ENCODE peak calls at places on chromosomes 11 and 22, in four cellular contexts. L is thyroid gland, W is endodermal cell, G is fibroblast of lung. I is an unnamed sample. For H3K4me1, the result is how much of the 10 kb centered on the place peaks cover.

GRCh38 chr11:2734181-2735052 is 34.6 kb upstream of the KCNQ1OT1 start:
- DNase-seq in L (no peak), W (no peak), G (no peak), I (no peak)

GRCh38 chr11:64500176-64501013 is 90.6 kb upstream of the SLC22A12 start:
- DNase-seq in L (no peak), W (no peak), G (no peak), I (no peak)

GRCh38 chr11:7538023-7538422 is 24.2 kb downstream of the PPFIBP2 start:
- DNase-seq in L (no peak), W (no peak), G (no peak), I (no peak)

GRCh38 chr11:82906236-82906635 is 4.7 kb downstream of the DDIAS start:
- DNase-seq in L (no peak), W (no peak), G (peak), I (no peak)

GRCh38 chr11:77198440-77198849 is 70.4 kb downstream of the MYO7A start:
- DNase-seq in L (peak), W (peak), G (no peak), I (no peak)

GRCh38 chr11:38274031-38274430 is 1676.0 kb upstream of the RAG2 start:
- DNase-seq in L (no peak), W (no peak), G (peak), I (no peak)

GRCh38 chr11:44595964-44596381 is 30.5 kb downstream of the CD82 start:
- DNase-seq in L (peak), W (no peak), G (peak), I (no peak)

GRCh38 chr22:37781434-37782059 is 26.2 kb upstream of the GCAT start:
- DNase-seq in L (peak), W (peak), G (no peak), I (no peak)

GRCh38 chr22:23751441-23751996 is 607 bp upstream of the ZNF70 start:
- DNase-seq in L (peak), W (peak), G (no peak), I (no peak)

GRCh38 chr22:26139320-26139719 is 29.9 kb upstream of the SEZ6L start:
- DNase-seq in L (peak), W (no peak), G (no peak), I (no peak)

GRCh38 chr11:122861631-122862030 is 20.9 kb upstream of the JHY start:
- DNase-seq in L (no peak), W (no peak), G (no peak), I (no peak)

GRCh38 chr11:62676698-62677097 is 2.2 kb downstream of the UBXN1 start:
- DNase-seq in L (no peak), W (peak), G (no peak), I (no peak)

GRCh38 chr11:88175707-88176066 is 444 bp upstream of the RAB38 start:
- DNase-seq in L (no peak), W (peak), G (peak), I (no peak)

GRCh38 chr22:38862375-38863329 is 9.4 kb downstream of the CBX6 start:
- DNase-seq in L (peak), W (peak), G (peak), I (no peak)

GRCh38 chr11:58616594-58616993 is 5.9 kb upstream of the CNTF start:
- DNase-seq in L (no peak), W (no peak), G (peak), I (no peak)

GRCh38 chr11:57527056-57527631 is 3.4 kb downstream of the TIMM10 start:
- DNase-seq in L (peak), W (peak), G (peak), I (peak)

GRCh38 chr11:34274712-34275398 is 83.0 kb downstream of the ABTB2 start:
- DNase-seq in L (peak), W (no peak), G (peak), I (no peak)

GRCh38 chr22:43550024-43550620 is 138.3 kb downstream of the MPPED1 start:
- DNase-seq in L (no peak), W (peak), G (no peak), I (no peak)
- H3K4me1 ChIP-seq in L (under half), W (under half), G (under half), I (under half)

GRCh38 chr11:10568486-10568941 is at the start of gene LYVE1:
- DNase-seq in L (peak), W (no peak), G (no peak), I (no peak)
- H3K4me3 ChIP-seq in L (no peak), W (no peak), G (no peak), I (no peak)

DNA sequence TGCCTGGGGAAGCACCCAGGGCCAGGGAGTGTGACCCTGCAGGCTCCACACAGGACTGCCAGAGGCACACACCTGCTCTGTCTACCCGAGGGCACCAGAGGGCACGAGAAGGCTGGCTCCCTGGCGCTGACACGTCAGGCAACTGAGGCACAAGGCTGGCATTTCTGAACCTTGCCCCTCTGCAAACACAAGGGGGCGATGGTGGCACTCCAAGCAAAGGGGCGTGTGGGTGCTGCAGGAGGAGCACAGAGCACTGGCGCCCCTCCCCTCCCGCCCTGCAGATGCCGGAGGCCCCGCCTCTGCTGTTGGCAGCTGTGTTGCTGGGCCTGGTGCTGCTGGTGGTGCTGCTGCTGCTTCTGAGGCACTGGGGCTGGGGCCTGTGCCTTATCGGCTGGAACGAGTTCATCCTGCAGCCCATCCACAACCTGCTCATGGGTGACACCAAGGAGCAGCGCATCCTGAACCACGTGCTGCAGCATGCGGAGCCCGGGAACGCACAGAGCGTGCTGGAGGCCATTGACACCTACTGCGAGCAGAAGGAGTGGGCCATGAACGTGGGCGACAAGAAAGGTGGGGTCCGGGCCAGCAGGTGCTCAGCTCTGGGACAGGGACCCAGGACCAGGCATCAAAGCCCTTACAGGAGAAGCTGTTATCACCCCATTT is 20.8 kb upstream of the TXNRD2 start:
- DNase-seq in L (peak), W (peak), G (peak), I (peak)
- H3K27ac ChIP-seq in L (peak), W (no peak), G (no peak), I (no peak)

DNA sequence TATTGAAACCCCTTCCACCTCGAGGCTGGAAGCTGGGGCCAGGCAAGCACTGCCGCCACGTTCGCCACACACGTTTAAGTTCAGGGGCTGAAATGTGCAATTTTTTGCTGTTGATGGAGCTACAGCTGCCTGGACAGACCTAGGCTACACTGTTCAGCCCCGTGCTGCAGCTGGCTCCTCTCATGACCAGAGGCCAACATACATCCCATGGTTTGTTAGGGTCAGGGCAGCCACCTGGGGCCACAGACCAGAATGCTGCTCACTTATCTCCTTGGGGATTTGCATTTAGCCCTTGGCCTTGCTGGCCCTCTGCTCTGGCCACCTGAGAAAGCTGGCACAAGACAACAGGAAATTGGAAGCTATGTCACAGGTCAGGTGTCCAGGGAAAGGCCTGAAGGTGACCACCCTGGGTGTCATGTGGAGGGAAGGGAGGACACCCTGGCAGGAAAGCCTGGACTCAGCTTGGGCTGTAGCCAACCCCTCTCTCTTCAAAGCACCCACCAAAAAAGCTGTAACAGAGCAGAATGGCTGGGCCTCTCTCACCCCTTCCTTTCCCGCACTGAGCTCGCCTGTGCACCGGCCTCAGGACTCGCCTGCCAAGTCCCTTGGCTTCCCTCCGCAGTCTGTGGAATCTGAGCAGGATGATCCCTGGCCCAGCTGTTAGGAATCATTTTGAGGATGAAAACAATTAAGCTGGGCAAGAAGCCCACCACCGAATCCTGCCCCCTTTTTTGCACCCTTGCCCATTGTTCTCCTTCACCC is 86.3 kb downstream of the SNX19 start:
- DNase-seq in L (peak), W (no peak), G (peak), I (no peak)
- H3K4me1 ChIP-seq in L (under half), W (under half), G (under half), I (under half)

DNA sequence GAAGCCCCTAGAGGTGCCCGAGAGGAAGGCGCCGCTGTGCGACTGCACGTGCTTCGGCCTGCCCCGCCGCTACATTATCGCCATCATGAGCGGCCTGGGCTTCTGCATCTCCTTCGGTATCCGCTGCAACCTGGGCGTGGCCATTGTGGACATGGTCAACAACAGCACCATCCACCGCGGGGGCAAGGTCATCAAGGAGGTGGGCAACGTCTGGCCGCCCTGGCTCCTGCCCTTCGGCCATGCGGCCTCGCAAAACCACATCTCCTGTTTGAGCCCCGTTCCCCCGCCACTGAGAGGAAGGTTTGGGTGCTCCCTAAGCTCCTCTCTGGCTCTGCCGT is 3.4 kb downstream of the SLC17A6 start:
- DNase-seq in L (no peak), W (peak), G (no peak), I (no peak)
- H3K4me3 ChIP-seq in L (no peak), W (no peak), G (no peak), I (no peak)

GRCh38 chr11:14078941-14079522 is 116.5 kb downstream of the SPON1 start:
- DNase-seq in L (no peak), W (no peak), G (no peak), I (no peak)

GRCh38 chr11:14081541-14082211 is 119.2 kb downstream of the SPON1 start:
- DNase-seq in L (no peak), W (no peak), G (no peak), I (no peak)

GRCh38 chr11:14082338-14082737 is 119.8 kb downstream of the SPON1 start:
- DNase-seq in L (no peak), W (no peak), G (no peak), I (no peak)
- H3K27ac ChIP-seq in L (no peak), W (no peak), G (no peak), I (no peak)

GRCh38 chr22:24807284-24807950 is 1.4 kb downstream of the SGSM1 start:
- DNase-seq in L (peak), W (peak), G (peak), I (no peak)

GRCh38 chr22:24806663-24807001 is 621 bp downstream of the SGSM1 start:
- DNase-seq in L (no peak), W (no peak), G (no peak), I (no peak)

GRCh38 chr22:24812950-24813349 is 6.9 kb downstream of the SGSM1 start:
- DNase-seq in L (no peak), W (no peak), G (no peak), I (no peak)

GRCh38 chr22:24809331-24809730 is 3.3 kb downstream of the SGSM1 start:
- DNase-seq in L (no peak), W (no peak), G (no peak), I (no peak)

DNA sequence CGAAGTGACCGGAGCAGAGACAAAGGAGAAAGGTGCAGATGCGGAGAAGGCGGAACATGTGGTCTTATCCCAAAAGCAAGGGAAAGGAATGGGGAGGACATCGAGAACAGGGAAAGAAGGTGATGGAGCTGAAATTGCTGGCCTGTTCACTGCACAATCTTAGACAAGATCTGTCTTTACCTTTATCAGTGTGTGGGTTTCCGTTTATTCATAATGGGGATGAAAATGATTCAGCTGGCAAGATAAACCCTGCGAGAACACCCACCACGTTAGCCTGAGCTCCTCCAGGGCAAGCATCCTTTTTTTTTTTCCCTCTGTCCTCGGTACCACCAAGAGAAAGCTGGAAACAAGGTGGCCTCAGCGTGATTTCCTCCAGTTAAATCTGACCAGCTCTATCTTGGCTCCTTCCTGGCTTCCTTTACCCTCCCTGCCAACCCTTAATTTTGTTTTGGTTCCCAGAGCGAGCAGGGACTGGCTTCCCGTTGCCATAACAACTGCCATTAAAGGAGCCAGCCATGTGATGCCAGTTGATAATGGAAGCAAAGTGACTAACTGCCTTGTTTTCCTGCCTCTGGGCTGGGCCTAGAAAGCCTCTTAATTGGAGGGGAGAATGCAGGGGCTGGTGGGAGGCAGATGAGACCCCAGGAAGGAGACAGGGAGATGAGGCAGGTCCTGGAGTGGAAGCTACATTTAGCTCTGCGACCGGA is 4.2 kb downstream of the SGSM1 start:
- DNase-seq in L (no peak), W (peak), G (no peak), I (no peak)
- H3K4me1 ChIP-seq in L (under half), W (under half), G (under half), I (under half)

DNA sequence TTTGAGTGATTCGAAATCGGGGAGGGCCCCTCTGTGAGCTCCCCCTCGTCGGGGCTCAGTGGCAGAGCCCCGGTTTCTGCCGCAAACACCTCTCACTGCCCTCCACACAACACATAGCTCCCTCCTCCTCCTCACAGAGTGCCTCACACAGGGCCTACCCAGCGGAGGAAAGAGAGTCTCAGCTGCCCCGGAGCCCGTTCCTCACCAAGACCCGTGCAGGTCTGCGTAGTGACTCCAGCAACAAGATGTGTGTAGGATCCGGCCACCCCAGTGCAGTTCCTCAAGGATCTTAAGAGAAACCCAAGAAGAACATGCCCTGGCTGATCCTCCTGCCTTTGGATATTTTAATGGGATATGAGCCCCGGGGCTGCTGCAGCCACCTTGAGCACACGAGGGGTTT is 238.4 kb downstream of the BRD1 start:
- DNase-seq in L (no peak), W (no peak), G (no peak), I (no peak)
- H3K4me3 ChIP-seq in L (no peak), W (no peak), G (no peak), I (no peak)

GRCh38 chr22:41596776-41597634 is 7.4 kb upstream of the PMM1 start:
- DNase-seq in L (peak), W (peak), G (peak), I (no peak)

GRCh38 chr22:41598891-41599635 is 9.4 kb upstream of the PMM1 start:
- DNase-seq in L (no peak), W (no peak), G (no peak), I (no peak)

GRCh38 chr22:41595703-41596102 is 6.1 kb upstream of the PMM1 start:
- DNase-seq in L (no peak), W (no peak), G (no peak), I (no peak)

GRCh38 chr22:41598081-41598480 is 8.4 kb upstream of the PMM1 start:
- DNase-seq in L (no peak), W (no peak), G (peak), I (no peak)

GRCh38 chr22:41597635-41597953 is 8.0 kb upstream of the PMM1 start:
- DNase-seq in L (no peak), W (no peak), G (no peak), I (no peak)
- H3K27ac ChIP-seq in L (peak), W (no peak), G (peak), I (no peak)

DNA sequence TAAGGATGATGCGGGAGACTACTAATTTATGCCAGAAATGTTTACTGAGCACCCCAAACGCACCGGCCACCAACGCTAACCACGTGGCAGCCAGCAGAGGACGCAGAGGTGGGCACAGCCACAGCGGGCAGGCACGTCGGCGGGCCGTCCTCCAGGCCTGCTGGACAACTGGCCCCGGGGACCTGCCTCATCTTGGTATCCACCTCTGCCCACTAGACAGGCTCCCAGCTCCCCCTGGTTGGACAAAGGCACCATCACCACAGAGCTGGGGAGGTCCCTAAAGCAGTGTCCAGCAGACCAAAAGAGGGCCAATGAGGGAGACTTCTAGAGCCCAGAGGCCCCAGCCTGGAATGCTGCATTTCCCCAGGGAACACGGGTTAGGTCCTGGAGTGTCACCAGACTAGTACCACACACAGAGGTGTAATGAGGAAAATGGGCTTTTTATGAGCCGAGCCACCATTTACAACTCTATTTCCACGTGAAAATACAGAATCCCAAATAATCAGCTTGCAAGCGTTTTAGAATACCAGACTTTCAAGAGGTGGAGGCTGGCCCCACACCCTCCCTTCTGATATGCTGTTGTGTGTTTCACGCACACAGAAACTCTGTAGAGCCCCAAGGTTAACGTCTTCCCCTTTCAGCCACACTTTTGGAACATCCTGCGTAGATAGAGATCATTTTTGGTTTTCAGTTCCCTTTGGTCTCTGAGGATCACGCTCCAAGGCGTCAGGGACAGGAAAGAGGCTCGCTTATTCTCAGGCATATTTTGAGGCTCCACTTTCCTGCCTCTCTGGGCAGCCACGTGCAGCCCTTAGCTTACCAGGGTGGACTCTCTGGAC is 23.7 kb upstream of the BID start:
- DNase-seq in L (no peak), W (no peak), G (no peak), I (no peak)
- H3K4me1 ChIP-seq in L (under half), W (under half), G (under half), I (under half)